ENCODE peak calls at places on chromosomes 1 and 21, in seven cellular contexts. N, I, W, B, E, G and A are unnamed samples.

GRCh38 chr21:31190516-31190915 is 152.2 kb upstream of the KRTAP19-8 start:
- DNase-seq in N (no peak), I (no peak), W (no peak), B (no peak), E (no peak), G (no peak), A (no peak)

GRCh38 chr1:38134294-38134755 is 87.7 kb upstream of the POU3F1 start:
- DNase-seq in N (no peak), I (no peak), W (no peak), B (no peak), E (no peak), G (no peak), A (no peak)

GRCh38 chr1:219917281-219917680 is 11.1 kb downstream of the SLC30A10 start:
- DNase-seq in N (no peak), I (no peak), W (no peak), B (no peak), E (no peak), G (no peak), A (no peak)

GRCh38 chr1:223654083-223654482 is 11.4 kb downstream of the CAPN8 start:
- DNase-seq in N (no peak), I (no peak), W (no peak), B (no peak), E (no peak), G (no peak), A (no peak)

GRCh38 chr1:194419721-194420120 is 1233.3 kb upstream of the B3GALT2 start:
- DNase-seq in N (no peak), I (peak), W (no peak), B (no peak), E (no peak), G (no peak), A (peak)

GRCh38 chr1:181541458-181541857 is 58.1 kb downstream of the CACNA1E start:
- DNase-seq in N (no peak), I (no peak), W (no peak), B (no peak), E (no peak), G (no peak), A (no peak)

GRCh38 chr1:178653091-178653490 is 72.0 kb upstream of the RALGPS2 start:
- DNase-seq in N (no peak), I (peak), W (no peak), B (no peak), E (no peak), G (no peak), A (no peak)

GRCh38 chr21:35202431-35202830 is 153.3 kb upstream of the RUNX1 start:
- DNase-seq in N (no peak), I (peak), W (no peak), B (no peak), E (no peak), G (no peak), A (no peak)

GRCh38 chr1:153912349-153912748 is 10.4 kb downstream of the GATAD2B start:
- DNase-seq in N (no peak), I (no peak), W (no peak), B (no peak), E (no peak), G (no peak), A (no peak)

GRCh38 chr1:167429612-167430011 is 88.7 kb downstream of the CD247 start:
- DNase-seq in N (no peak), I (no peak), W (no peak), B (no peak), E (no peak), G (no peak), A (no peak)

GRCh38 chr1:44646711-44647110 is 27.6 kb downstream of the TMEM53 start:
- DNase-seq in N (no peak), I (no peak), W (no peak), B (no peak), E (no peak), G (no peak), A (no peak)

GRCh38 chr1:44650159-44650831 is 24.0 kb downstream of the TMEM53 start:
- DNase-seq in N (no peak), I (no peak), W (peak), B (no peak), E (peak), G (no peak), A (no peak)

GRCh38 chr1:44649788-44650158 is 24.5 kb downstream of the TMEM53 start:
- DNase-seq in N (no peak), I (no peak), W (no peak), B (no peak), E (no peak), G (no peak), A (no peak)

GRCh38 chr1:44647896-44648295 is 26.4 kb downstream of the TMEM53 start:
- DNase-seq in N (no peak), I (no peak), W (no peak), B (no peak), E (no peak), G (no peak), A (no peak)

DNA sequence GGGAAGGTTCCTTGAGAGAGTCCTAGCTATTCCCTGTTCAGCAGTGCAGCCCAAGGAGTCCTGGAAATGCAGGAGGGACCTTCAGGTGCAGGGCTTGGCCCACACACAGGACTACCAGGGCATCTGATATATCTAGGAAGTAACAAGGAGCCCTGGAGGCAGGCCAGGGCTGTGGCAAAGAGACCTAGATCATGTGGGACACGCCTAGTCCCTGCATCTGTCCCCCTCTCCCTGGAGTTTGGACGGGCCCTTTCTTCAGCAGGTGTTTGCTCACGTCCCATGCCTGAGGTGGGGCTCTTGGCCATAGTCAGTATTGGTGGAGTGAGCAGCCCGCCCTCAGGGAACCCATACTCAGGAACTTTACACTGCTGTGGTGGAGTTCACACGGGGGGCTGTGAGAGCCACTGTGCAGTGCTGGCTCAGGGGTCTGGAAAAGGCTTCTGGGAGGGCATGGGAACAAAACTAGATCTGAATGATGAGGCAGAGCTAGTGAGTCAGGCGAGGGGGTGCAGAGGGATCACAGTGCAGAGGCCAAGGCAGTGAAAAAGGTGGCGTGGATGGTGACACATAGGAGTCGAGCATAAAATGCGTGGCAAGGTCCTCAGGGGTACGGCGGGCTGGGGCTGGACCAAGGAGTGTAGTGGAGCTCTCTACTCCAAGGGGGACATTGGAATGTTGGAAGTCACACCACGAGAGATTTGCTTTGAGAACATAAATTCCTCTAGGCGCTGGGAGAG is 25.6 kb downstream of the TMEM53 start:
- DNase-seq in N (no peak), I (no peak), W (no peak), B (no peak), E (no peak), G (no peak), A (no peak)
- H3K4me3 ChIP-seq in N (no peak), I (no peak), W (no peak), B (no peak), E (no peak), G (no peak), A (no peak)

GRCh38 chr1:217911908-217912307 is 280.8 kb downstream of the SPATA17 start:
- DNase-seq in N (no peak), I (no peak), W (no peak), B (no peak), E (no peak), G (no peak), A (no peak)

GRCh38 chr1:217919683-217920502 is 288.7 kb downstream of the SPATA17 start:
- DNase-seq in N (no peak), I (no peak), W (peak), B (no peak), E (no peak), G (no peak), A (no peak)

GRCh38 chr1:217921126-217921900 is 290.2 kb downstream of the SPATA17 start:
- DNase-seq in N (no peak), I (no peak), W (no peak), B (no peak), E (no peak), G (no peak), A (no peak)

GRCh38 chr1:217917277-217917887 is 286.2 kb downstream of the SPATA17 start:
- DNase-seq in N (no peak), I (no peak), W (no peak), B (no peak), E (no peak), G (no peak), A (no peak)
- TF ChIP-seq CTCF in N (no peak), I (no peak), W (no peak), B (no peak), E (no peak), G (no peak), A (no peak)

DNA sequence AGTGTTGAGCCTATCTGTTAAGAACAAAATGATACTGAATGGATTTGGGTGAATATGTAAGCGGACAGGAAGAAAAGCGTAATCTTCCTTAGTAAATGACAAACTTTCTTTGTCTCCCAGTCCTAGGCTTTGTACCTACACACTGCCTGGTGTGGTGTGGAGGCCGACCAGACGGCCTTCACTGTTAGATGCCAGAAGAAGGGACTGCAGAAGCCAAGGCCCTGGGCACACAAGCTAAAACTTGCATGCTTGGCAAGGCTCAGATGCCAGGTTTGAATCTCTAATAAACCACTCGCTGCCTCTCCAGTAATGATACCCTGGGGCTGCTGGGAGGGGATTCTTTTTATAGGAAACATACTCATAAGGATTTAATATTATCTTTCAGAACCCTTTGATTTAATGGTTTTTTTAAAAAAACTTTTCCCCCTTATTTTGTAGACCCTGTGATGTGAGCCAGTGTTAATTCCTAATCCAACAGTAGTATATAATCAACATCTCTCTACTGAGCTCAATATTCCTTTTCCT is 263.8 kb downstream of the PTPRC start:
- DNase-seq in N (no peak), I (no peak), W (peak), B (no peak), E (no peak), G (no peak), A (no peak)
- H3K4me3 ChIP-seq in N (no peak), I (no peak), W (no peak), B (no peak), E (no peak), G (no peak), A (no peak)

GRCh38 chr1:161098161-161099068 is at the start of gene KLHDC9:
- DNase-seq in N (peak), I (no peak), W (peak), B (no peak), E (peak), G (no peak), A (no peak)
- TF ChIP-seq CTCF in N (peak), I (no peak), W (peak), B (no peak), E (no peak), G (no peak), A (no peak)

GRCh38 chr1:211574705-211575104 is 4.3 kb downstream of the SLC30A1 start:
- DNase-seq in N (no peak), I (no peak), W (no peak), B (no peak), E (no peak), G (no peak), A (no peak)
- H3K4me3 ChIP-seq in N (no peak), I (no peak), W (no peak), B (no peak), E (no peak), G (no peak), A (no peak)

GRCh38 chr1:10753279-10753678 is 43.2 kb downstream of the CASZ1 start:
- DNase-seq in N (no peak), I (no peak), W (peak), B (no peak), E (no peak), G (no peak), A (no peak)
- TF ChIP-seq CTCF in N (no peak), I (no peak), W (peak), B (no peak), E (peak), G (no peak), A (no peak)

GRCh38 chr21:32802954-32803353 is 31.4 kb upstream of the PAXBP1 start:
- DNase-seq in N (no peak), I (no peak), W (no peak), B (no peak), E (no peak), G (no peak), A (no peak)
- H3K4me3 ChIP-seq in N (no peak), I (no peak), W (no peak), B (no peak), E (no peak), G (no peak), A (no peak)

GRCh38 chr1:6380037-6380436 is 13.5 kb downstream of the ACOT7 start:
- DNase-seq in N (no peak), I (no peak), W (no peak), B (no peak), E (no peak), G (no peak), A (no peak)

GRCh38 chr1:6384135-6384534 is 9.4 kb downstream of the ACOT7 start:
- DNase-seq in N (no peak), I (no peak), W (no peak), B (no peak), E (no peak), G (no peak), A (no peak)

GRCh38 chr1:6373961-6374720 is 19.4 kb downstream of the ACOT7 start:
- DNase-seq in N (no peak), I (no peak), W (no peak), B (no peak), E (no peak), G (no peak), A (no peak)

GRCh38 chr1:6378096-6378746 is 15.3 kb downstream of the ACOT7 start:
- DNase-seq in N (no peak), I (no peak), W (peak), B (no peak), E (no peak), G (peak), A (no peak)
- TF ChIP-seq CTCF in N (no peak), I (no peak), W (peak), B (no peak), E (no peak), G (peak), A (no peak)

GRCh38 chr1:65284229-65284628 is 25.1 kb upstream of the DNAJC6 start:
- DNase-seq in N (no peak), I (no peak), W (no peak), B (no peak), E (no peak), G (no peak), A (no peak)
- H3K4me3 ChIP-seq in N (no peak), I (no peak), W (no peak), B (no peak), E (no peak), G (no peak), A (no peak)

DNA sequence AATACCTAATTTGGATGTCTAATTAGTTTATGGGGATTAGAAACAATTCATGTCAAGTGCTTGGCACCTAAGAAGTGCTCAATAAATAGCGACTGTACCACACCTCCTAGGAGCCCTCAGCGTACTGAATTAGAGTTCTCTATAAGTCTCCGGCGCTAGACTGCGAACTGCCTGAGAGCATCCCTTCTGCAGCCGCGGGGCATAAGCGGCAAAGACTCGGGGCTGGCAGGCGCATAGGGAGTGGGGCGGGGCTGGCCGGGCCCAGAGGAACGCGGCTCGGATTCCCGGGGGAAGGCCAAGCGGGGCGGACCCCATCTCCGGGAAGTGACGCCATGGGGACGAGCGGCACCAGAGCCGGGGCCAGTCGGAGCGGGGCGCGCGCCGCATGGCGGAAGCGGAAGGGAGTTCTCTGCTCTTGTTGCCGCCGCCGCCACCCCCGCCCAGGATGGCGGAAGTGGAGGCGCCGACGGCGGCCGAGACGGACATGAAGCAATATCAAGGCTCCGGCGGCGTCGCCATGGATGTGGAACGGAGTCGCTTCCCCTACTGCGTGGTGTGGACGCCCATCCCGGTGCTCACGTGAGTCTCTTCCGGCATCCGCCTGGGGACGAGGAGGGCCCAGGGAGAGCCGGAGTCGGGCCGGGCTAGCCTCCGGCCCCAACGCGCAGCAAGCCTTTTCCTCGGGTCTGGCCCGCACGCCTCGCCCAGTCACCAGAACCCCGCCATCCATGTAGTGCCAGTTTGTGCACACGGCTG is at the start of gene TMEM222:
- DNase-seq in N (peak), I (peak), W (peak), B (peak), E (peak), G (peak), A (peak)
- TF ChIP-seq CTCF in N (peak), I (no peak), W (no peak), B (peak), E (peak), G (no peak), A (no peak)